ENCODE peak calls at places on chromosomes 4 and X, in six cellular contexts. F, X, C, U, V and I are unnamed samples.

GRCh38 chr4:152243890-152244595 is 291.8 kb downstream of the FBXW7 start:
- DNase-seq in F (no peak), U (no peak), C (no peak), V (no peak), X (no peak), I (no peak)

GRCh38 chr4:27154706-27155105 is 294.1 kb downstream of the STIM2 start:
- DNase-seq in V (no peak), F (no peak), U (no peak), C (no peak), X (no peak), I (no peak)

GRCh38 chr4:154491731-154492249 is at the start of gene DCHS2:
- DNase-seq in C (no peak), X (peak), V (no peak), U (peak), F (peak), I (peak)

GRCh38 chr4:24775209-24775608 is 20.2 kb upstream of the SOD3 start:
- DNase-seq in F (no peak), U (no peak), X (no peak), V (no peak), C (no peak), I (no peak)

GRCh38 chr4:61501812-61502211 is 301.7 kb downstream of the ADGRL3 start:
- DNase-seq in U (no peak), V (no peak), X (no peak), F (no peak), C (no peak), I (no peak)

GRCh38 chr4:44221407-44221806 is 227.2 kb downstream of the KCTD8 start:
- DNase-seq in C (no peak), F (no peak), V (no peak), X (no peak), U (no peak), I (no peak)

GRCh38 chrX:37958493-37959211 is 47.7 kb upstream of the SYTL5 start:
- DNase-seq in F (no peak), V (no peak), X (no peak), C (no peak), U (peak), I (no peak)

GRCh38 chr4:19729873-19730735 is 521.6 kb upstream of the SLIT2 start:
- DNase-seq in C (no peak), X (no peak), F (no peak), V (no peak), U (no peak), I (no peak)

GRCh38 chrX:87409113-87409841 is 108.3 kb upstream of the KLHL4 start:
- DNase-seq in C (no peak), V (no peak), F (no peak), U (peak), X (no peak), I (peak)

GRCh38 chrX:13381514-13381913 is 61.7 kb upstream of the ATXN3L start:
- DNase-seq in V (no peak), X (no peak), F (no peak), C (no peak), U (no peak), I (no peak)

GRCh38 chrX:15973299-15973698 is 118.7 kb upstream of the AP1S2 start:
- DNase-seq in X (peak), C (peak), V (peak), U (peak), F (peak), I (peak)

GRCh38 chrX:346034-346813 is 27.6 kb upstream of the GTPBP6 start:
- DNase-seq in F (peak), X (peak), C (no peak), U (no peak), V (no peak), I (no peak)

GRCh38 chr4:165606465-165607205 is 227.8 kb downstream of the CPE start:
- DNase-seq in U (no peak), C (no peak), F (no peak), V (no peak), X (no peak), I (no peak)

GRCh38 chr4:48913346-48913745 is 6.8 kb upstream of the OCIAD2 start:
- DNase-seq in C (no peak), F (no peak), V (no peak), U (no peak), X (no peak), I (no peak)

GRCh38 chr4:30743897-30744296 is 23.7 kb downstream of the PCDH7 start:
- DNase-seq in V (no peak), F (no peak), U (no peak), C (no peak), X (no peak), I (no peak)

GRCh38 chrX:119411959-119412358 is 12.8 kb downstream of the SLC25A43 start:
- DNase-seq in C (no peak), F (no peak), U (no peak), X (no peak), V (no peak), I (peak)

GRCh38 chr4:87497141-87497540 is 32.0 kb downstream of the SPARCL1 start:
- DNase-seq in V (no peak), U (no peak), C (no peak), X (peak), F (peak), I (peak)

GRCh38 chr4:8069102-8069752 is 89.4 kb downstream of the ABLIM2 start:
- DNase-seq in U (no peak), X (no peak), V (no peak), F (no peak), C (no peak), I (no peak)

GRCh38 chr4:110793890-110794588 is 171.2 kb upstream of the PITX2 start:
- DNase-seq in U (no peak), X (peak), F (peak), V (no peak), C (peak), I (no peak)

GRCh38 chr4:117311215-117311614 is 225.8 kb upstream of the TRAM1L1 start:
- DNase-seq in V (no peak), F (no peak), C (no peak), X (no peak), U (no peak), I (no peak)

GRCh38 chr4:139918994-139919393 is 235.0 kb downstream of the MAML3 start:
- DNase-seq in X (no peak), U (no peak), C (no peak), F (no peak), V (no peak), I (no peak)

GRCh38 chr4:103361926-103362325 is 163.8 kb upstream of the CENPE start:
- DNase-seq in C (no peak), X (no peak), U (no peak), F (no peak), V (no peak), I (no peak)

GRCh38 chr4:2059034-2059725 is at the start of gene NAT8L:
- DNase-seq in U (no peak), C (no peak), V (no peak), X (peak), F (peak), I (peak)

GRCh38 chr4:13285336-13285735 is 198.8 kb downstream of the RAB28 start:
- DNase-seq in U (no peak), C (no peak), X (no peak), V (no peak), F (no peak), I (no peak)

GRCh38 chr4:13292372-13292771 is 191.8 kb downstream of the RAB28 start:
- DNase-seq in F (no peak), U (no peak), X (no peak), V (no peak), C (no peak), I (no peak)

GRCh38 chr4:13284932-13285331 is 199.2 kb downstream of the RAB28 start:
- DNase-seq in V (no peak), U (no peak), F (no peak), X (no peak), C (no peak), I (no peak)

GRCh38 chr4:13294961-13295605 is 189.1 kb downstream of the RAB28 start:
- DNase-seq in C (no peak), X (no peak), F (no peak), U (peak), V (no peak), I (peak)

GRCh38 chr4:13289391-13289790 is 194.7 kb downstream of the RAB28 start:
- DNase-seq in V (no peak), F (no peak), U (no peak), C (no peak), X (no peak), I (no peak)
- TF ChIP-seq CREB1 in V (no peak), F (no peak), U (no peak), C (no peak), X (no peak), I (no peak)

DNA sequence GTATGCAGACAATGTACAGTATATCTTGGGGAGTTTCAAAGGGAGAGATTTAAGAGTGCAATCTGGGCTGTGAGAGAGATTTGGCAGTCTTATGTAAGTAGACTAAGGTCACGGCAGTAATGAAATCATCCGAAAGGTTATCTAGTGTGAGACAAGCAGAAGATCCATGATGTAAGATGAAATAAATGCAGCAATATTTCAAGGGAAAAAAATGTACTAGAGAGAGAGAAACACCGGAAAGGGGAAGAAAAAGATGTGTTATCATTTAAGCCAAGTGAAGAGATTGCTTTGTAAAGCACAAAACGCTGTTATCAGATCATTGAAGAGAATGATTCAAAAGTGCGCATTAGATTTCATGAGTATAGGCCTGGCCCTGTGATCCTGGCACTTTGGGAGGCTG is 88.4 kb upstream of the GUCY1A1 start:
- DNase-seq in F (no peak), U (no peak), X (no peak), V (no peak), C (no peak), I (no peak)
- TF ChIP-seq CREB1 in F (no peak), U (no peak), X (no peak), V (no peak), C (no peak), I (no peak)

GRCh38 chr4:176137626-176138025 is 57.8 kb downstream of the SPATA4 start:
- DNase-seq in C (no peak), U (no peak), F (no peak), V (no peak), X (no peak), I (no peak)
- TF ChIP-seq CREB1 in C (no peak), U (no peak), F (no peak), V (no peak), X (no peak), I (no peak)

DNA sequence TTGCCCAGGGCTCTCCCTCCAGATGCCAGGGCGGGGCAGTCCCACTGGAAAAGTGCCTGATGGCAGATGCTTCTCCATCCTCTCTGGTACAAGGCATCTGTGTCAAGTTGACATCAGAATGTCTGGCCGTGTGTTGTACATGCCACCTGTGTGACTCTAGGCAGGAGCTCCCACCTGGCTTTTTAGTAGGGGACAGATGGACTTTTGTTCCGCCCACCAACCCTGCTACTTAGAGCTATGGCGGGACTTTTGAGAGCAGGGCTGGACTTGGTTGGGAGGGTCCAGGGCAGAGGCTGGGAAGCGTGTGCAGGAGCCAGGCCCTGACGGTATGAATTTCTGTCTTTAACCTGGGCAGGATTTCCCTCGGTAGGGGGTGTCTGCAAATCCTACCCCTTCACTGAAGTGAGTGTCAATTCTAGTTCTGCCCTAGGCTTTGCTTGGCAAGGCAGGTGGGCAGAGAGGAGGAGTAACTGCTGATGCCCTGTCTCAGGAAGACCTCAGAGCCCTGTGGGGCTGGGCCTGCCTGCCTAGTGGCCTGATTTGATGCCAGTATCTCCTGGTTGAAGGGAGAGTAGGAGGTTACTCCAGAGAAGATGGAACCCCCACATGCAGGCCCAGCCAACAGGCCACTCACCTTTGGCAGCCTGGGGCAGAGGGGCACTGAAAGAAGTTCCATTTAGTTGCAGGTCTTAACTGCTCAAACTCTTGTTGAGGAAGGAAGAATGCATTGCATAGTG is 99.1 kb downstream of the PJA1 start:
- DNase-seq in V (no peak), X (no peak), C (no peak), U (no peak), F (no peak), I (no peak)
- TF ChIP-seq CREB1 in V (no peak), X (no peak), C (no peak), U (no peak), F (no peak), I (no peak)

GRCh38 chrX:132592880-132593279 is 104.0 kb upstream of the MBNL3 start:
- DNase-seq in U (peak), V (no peak), F (peak), C (no peak), X (peak), I (no peak)
- TF ChIP-seq CREB1 in U (no peak), V (no peak), F (no peak), C (no peak), X (no peak), I (no peak)